ENCODE peak calls at places on chromosome 3, in seven cellular contexts. One of them, this sample, is unnamed.

GRCh38 chr3:123372789-123373534 is 75.9 kb downstream of the ADCY5 start:
- DNase-seq in NCI-H510A: no peak
- DNase-seq in head of caudate nucleus: no peak
- DNase-seq in astrocyte of the spinal cord: no peak
- DNase-seq in GM23248: no peak
- DNase-seq in COLO829: no peak
- DNase-seq in NCI-H1436: no peak
- DNase-seq in this sample: no peak

GRCh38 chr3:134463676-134464611 is 21.8 kb downstream of the ANAPC13 start:
- DNase-seq in NCI-H510A: no peak
- DNase-seq in NCI-H1436: no peak
- DNase-seq in head of caudate nucleus: no peak
- DNase-seq in astrocyte of the spinal cord: peak
- DNase-seq in GM23248: peak
- DNase-seq in COLO829: no peak
- DNase-seq in this sample: peak

GRCh38 chr3:178562143-178562868 is 26.1 kb downstream of the KCNMB2 start:
- DNase-seq in NCI-H510A: no peak
- DNase-seq in GM23248: peak
- DNase-seq in head of caudate nucleus: no peak
- DNase-seq in NCI-H1436: no peak
- DNase-seq in astrocyte of the spinal cord: no peak
- DNase-seq in COLO829: peak
- DNase-seq in this sample: no peak

GRCh38 chr3:38650248-38650940 is 907 bp upstream of the SCN5A start:
- DNase-seq in NCI-H510A: no peak
- DNase-seq in GM23248: peak
- DNase-seq in NCI-H1436: no peak
- DNase-seq in COLO829: no peak
- DNase-seq in astrocyte of the spinal cord: no peak
- DNase-seq in head of caudate nucleus: peak
- DNase-seq in this sample: no peak

GRCh38 chr3:141728355-141728892 is 9.7 kb upstream of the RNF7 start:
- DNase-seq in head of caudate nucleus: no peak
- DNase-seq in GM23248: no peak
- DNase-seq in astrocyte of the spinal cord: no peak
- DNase-seq in NCI-H1436: no peak
- DNase-seq in NCI-H510A: no peak
- DNase-seq in COLO829: no peak
- DNase-seq in this sample: no peak

GRCh38 chr3:138468886-138469285 is 34.5 kb downstream of the ESYT3 start:
- DNase-seq in COLO829: peak
- DNase-seq in GM23248: peak
- DNase-seq in head of caudate nucleus: no peak
- DNase-seq in NCI-H510A: no peak
- DNase-seq in NCI-H1436: no peak
- DNase-seq in astrocyte of the spinal cord: no peak
- DNase-seq in this sample: no peak

GRCh38 chr3:16504242-16504641 is 9.3 kb downstream of the RFTN1 start:
- DNase-seq in GM23248: no peak
- DNase-seq in NCI-H1436: no peak
- DNase-seq in NCI-H510A: no peak
- DNase-seq in head of caudate nucleus: no peak
- DNase-seq in astrocyte of the spinal cord: peak
- DNase-seq in COLO829: no peak
- DNase-seq in this sample: no peak

GRCh38 chr3:82342521-82342920 is 581.1 kb upstream of the GBE1 start:
- DNase-seq in COLO829: no peak
- DNase-seq in NCI-H510A: no peak
- DNase-seq in GM23248: no peak
- DNase-seq in astrocyte of the spinal cord: no peak
- DNase-seq in head of caudate nucleus: no peak
- DNase-seq in NCI-H1436: no peak
- DNase-seq in this sample: no peak

GRCh38 chr3:127787071-127787490 is 35.2 kb downstream of the MGLL start:
- DNase-seq in NCI-H1436: no peak
- DNase-seq in astrocyte of the spinal cord: no peak
- DNase-seq in NCI-H510A: no peak
- DNase-seq in head of caudate nucleus: peak
- DNase-seq in COLO829: no peak
- DNase-seq in GM23248: peak
- DNase-seq in this sample: no peak

GRCh38 chr3:196774191-196774820 is 34.6 kb downstream of the PAK2 start:
- DNase-seq in GM23248: peak
- DNase-seq in COLO829: no peak
- DNase-seq in NCI-H1436: no peak
- DNase-seq in astrocyte of the spinal cord: peak
- DNase-seq in NCI-H510A: no peak
- DNase-seq in head of caudate nucleus: no peak
- DNase-seq in this sample: no peak

GRCh38 chr3:176780766-176781165 is 416.5 kb downstream of the TBL1XR1 start:
- DNase-seq in astrocyte of the spinal cord: no peak
- DNase-seq in COLO829: no peak
- DNase-seq in NCI-H510A: no peak
- DNase-seq in GM23248: no peak
- DNase-seq in head of caudate nucleus: no peak
- DNase-seq in NCI-H1436: no peak
- DNase-seq in this sample: peak

GRCh38 chr3:157151627-157152026 is 8.3 kb downstream of the CCNL1 start:
- DNase-seq in head of caudate nucleus: no peak
- DNase-seq in GM23248: no peak
- DNase-seq in NCI-H1436: no peak
- DNase-seq in NCI-H510A: no peak
- DNase-seq in astrocyte of the spinal cord: no peak
- DNase-seq in COLO829: no peak
- DNase-seq in this sample: no peak

GRCh38 chr3:114627760-114628159 is 333.9 kb downstream of the TIGIT start:
- DNase-seq in NCI-H1436: no peak
- DNase-seq in NCI-H510A: no peak
- DNase-seq in GM23248: peak
- DNase-seq in astrocyte of the spinal cord: no peak
- DNase-seq in COLO829: no peak
- DNase-seq in head of caudate nucleus: no peak
- DNase-seq in this sample: no peak

GRCh38 chr3:62220616-62221015 is 152.7 kb downstream of the FEZF2 start:
- DNase-seq in NCI-H1436: no peak
- DNase-seq in astrocyte of the spinal cord: no peak
- DNase-seq in COLO829: no peak
- DNase-seq in GM23248: no peak
- DNase-seq in NCI-H510A: no peak
- DNase-seq in head of caudate nucleus: no peak
- DNase-seq in this sample: peak

GRCh38 chr3:105823149-105823866 is 45.5 kb downstream of the CBLB start:
- DNase-seq in head of caudate nucleus: no peak
- DNase-seq in NCI-H1436: no peak
- DNase-seq in GM23248: peak
- DNase-seq in astrocyte of the spinal cord: peak
- DNase-seq in COLO829: peak
- DNase-seq in NCI-H510A: no peak
- DNase-seq in this sample: no peak

GRCh38 chr3:16599694-16600093 is 5.5 kb downstream of the DAZL start:
- DNase-seq in COLO829: no peak
- DNase-seq in NCI-H1436: no peak
- DNase-seq in astrocyte of the spinal cord: no peak
- DNase-seq in GM23248: no peak
- DNase-seq in NCI-H510A: no peak
- DNase-seq in head of caudate nucleus: no peak
- DNase-seq in this sample: no peak

GRCh38 chr3:112738366-112738765 is 97.4 kb upstream of the CCDC80 start:
- DNase-seq in head of caudate nucleus: no peak
- DNase-seq in COLO829: no peak
- DNase-seq in NCI-H1436: no peak
- DNase-seq in GM23248: peak
- DNase-seq in NCI-H510A: no peak
- DNase-seq in astrocyte of the spinal cord: no peak
- DNase-seq in this sample: no peak

GRCh38 chr3:9552252-9552999 is 1.2 kb downstream of the LHFPL4 start:
- DNase-seq in GM23248: peak
- DNase-seq in NCI-H510A: peak
- DNase-seq in head of caudate nucleus: peak
- DNase-seq in NCI-H1436: no peak
- DNase-seq in COLO829: peak
- DNase-seq in astrocyte of the spinal cord: peak
- DNase-seq in this sample: peak

GRCh38 chr3:188646592-188646991 is 492.6 kb downstream of the LPP start:
- DNase-seq in GM23248: peak
- DNase-seq in head of caudate nucleus: no peak
- DNase-seq in COLO829: peak
- DNase-seq in astrocyte of the spinal cord: peak
- DNase-seq in NCI-H510A: no peak
- DNase-seq in NCI-H1436: peak
- DNase-seq in this sample: no peak